ENCODE peak calls at places on chromosome 13, in seven cellular contexts. C is breast epithelium; V is PC-9; R is naive thymus-derived CD4-positive, alpha-beta T cell; B is tibial nerve; X is upper lobe of right lung; Z is pancreas. U is an unnamed sample. For H3K4me1, the result is how much of the 10 kb centered on the place peaks cover.

GRCh38 chr13:111398715-111399299 is 78.4 kb downstream of the TEX29 start:
- DNase-seq in C (no peak), V (no peak), R (no peak), B (no peak), X (no peak), Z (no peak), U (no peak)

GRCh38 chr13:100721885-100722512 is 47.4 kb upstream of the TMTC4 start:
- DNase-seq in C (no peak), V (no peak), R (peak), B (no peak), X (no peak), Z (no peak), U (peak)

GRCh38 chr13:21078501-21078900 is 17.1 kb upstream of the LATS2 start:
- DNase-seq in C (no peak), V (no peak), R (no peak), B (no peak), X (no peak), Z (no peak), U (no peak)

GRCh38 chr13:113448885-113449692 is 4.2 kb downstream of the ADPRHL1 start:
- DNase-seq in C (peak), V (peak), R (no peak), B (no peak), X (peak), Z (peak), U (peak)

GRCh38 chr13:24688111-24688510 is 7.9 kb downstream of the ATP12A start:
- DNase-seq in C (no peak), V (no peak), R (no peak), B (no peak), X (no peak), Z (no peak), U (no peak)

GRCh38 chr13:67369895-67370660 is 139.9 kb upstream of the PCDH9 start:
- DNase-seq in C (no peak), V (no peak), R (no peak), B (no peak), X (no peak), Z (no peak), U (no peak)

GRCh38 chr13:24500977-24501376 is 11.6 kb downstream of the PARP4 start:
- DNase-seq in C (no peak), V (no peak), R (no peak), B (no peak), X (no peak), Z (no peak), U (no peak)

GRCh38 chr13:80235559-80236296 is 105.2 kb downstream of the SPRY2 start:
- DNase-seq in C (no peak), V (peak), R (no peak), B (no peak), X (no peak), Z (no peak), U (no peak)

GRCh38 chr13:100235311-100235901 is 146.5 kb downstream of the PCCA start:
- DNase-seq in C (no peak), V (peak), R (peak), B (no peak), X (no peak), Z (no peak), U (peak)

GRCh38 chr13:91693466-91693865 is 295.0 kb downstream of the GPC5 start:
- DNase-seq in C (no peak), V (no peak), R (no peak), B (no peak), X (no peak), Z (no peak), U (no peak)

GRCh38 chr13:74250738-74251190 is 116.6 kb upstream of the KLF12 start:
- DNase-seq in C (no peak), V (no peak), R (no peak), B (no peak), X (no peak), Z (no peak), U (no peak)

GRCh38 chr13:28865312-28865711 is 45.2 kb downstream of the MTUS2 start:
- DNase-seq in C (no peak), V (no peak), R (no peak), B (no peak), X (no peak), Z (no peak), U (no peak)

GRCh38 chr13:89966524-89966923 is 1381.0 kb upstream of the MIR17HG start:
- DNase-seq in C (no peak), V (no peak), R (no peak), B (no peak), X (no peak), Z (no peak), U (no peak)

GRCh38 chr13:32041429-32041828 is 9.9 kb downstream of the FRY start:
- DNase-seq in C (no peak), V (no peak), R (no peak), B (no peak), X (no peak), Z (no peak), U (no peak)

GRCh38 chr13:96492758-96493157 is 402.9 kb downstream of the HS6ST3 start:
- DNase-seq in C (no peak), V (no peak), R (no peak), B (no peak), X (no peak), Z (no peak), U (no peak)

GRCh38 chr13:46630419-46631183 is 77.6 kb downstream of the LRCH1 start:
- DNase-seq in C (no peak), V (no peak), R (no peak), B (no peak), X (no peak), Z (no peak), U (no peak)

GRCh38 chr13:37914781-37915391 is 45.3 kb upstream of the TRPC4 start:
- DNase-seq in C (no peak), V (no peak), R (no peak), B (no peak), X (no peak), Z (no peak), U (no peak)

GRCh38 chr13:30364133-30364532 is 56.8 kb upstream of the KATNAL1 start:
- DNase-seq in C (no peak), V (no peak), R (no peak), B (no peak), X (no peak), Z (no peak), U (no peak)
- H3K4me1 ChIP-seq in C (under half), V (under half), R (under half), B (under half), X (under half), Z (under half), U (under half)

GRCh38 chr13:49580980-49581680 is 4.2 kb downstream of the RCBTB1 start:
- DNase-seq in C (no peak), V (no peak), R (no peak), B (no peak), X (no peak), Z (no peak), U (no peak)
- H3K4me1 ChIP-seq in C (under half), V (under half), R (under half), B (under half), X (under half), Z (under half), U (under half)

DNA sequence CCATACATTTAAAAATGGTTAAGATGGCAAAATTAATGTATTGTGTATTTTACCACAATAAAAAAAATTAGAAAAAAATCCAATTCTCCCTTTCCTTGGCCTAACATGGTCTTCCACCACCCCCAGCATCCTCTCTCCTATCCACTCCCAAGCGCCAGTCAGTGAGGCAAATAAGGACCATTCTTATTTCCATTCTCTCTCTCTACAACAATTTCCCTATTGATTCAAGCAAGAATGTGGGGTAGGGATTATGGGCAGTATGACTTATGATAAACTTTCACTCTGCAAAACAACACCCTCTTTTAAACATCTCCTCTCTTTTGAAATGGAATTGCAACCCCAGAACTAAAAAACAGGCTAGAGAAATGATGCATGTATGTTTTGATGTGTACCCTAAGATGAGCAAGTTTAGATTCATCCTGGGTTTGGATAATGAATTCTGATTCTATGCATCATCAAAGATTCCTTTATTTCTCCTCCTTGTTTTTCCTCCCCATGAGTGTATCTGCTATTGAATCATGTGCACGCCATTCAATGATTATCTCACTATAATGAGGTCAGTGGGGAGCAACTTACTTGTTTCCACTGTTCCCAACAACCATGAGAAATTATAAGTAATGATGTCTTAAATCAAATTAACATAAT is 3.5 kb downstream of the STARD13 start:
- DNase-seq in C (no peak), V (no peak), R (no peak), B (no peak), X (no peak), Z (no peak), U (no peak)
- H3K4me1 ChIP-seq in C (under half), V (half or more), R (under half), B (under half), X (half or more), Z (under half), U (under half)

DNA sequence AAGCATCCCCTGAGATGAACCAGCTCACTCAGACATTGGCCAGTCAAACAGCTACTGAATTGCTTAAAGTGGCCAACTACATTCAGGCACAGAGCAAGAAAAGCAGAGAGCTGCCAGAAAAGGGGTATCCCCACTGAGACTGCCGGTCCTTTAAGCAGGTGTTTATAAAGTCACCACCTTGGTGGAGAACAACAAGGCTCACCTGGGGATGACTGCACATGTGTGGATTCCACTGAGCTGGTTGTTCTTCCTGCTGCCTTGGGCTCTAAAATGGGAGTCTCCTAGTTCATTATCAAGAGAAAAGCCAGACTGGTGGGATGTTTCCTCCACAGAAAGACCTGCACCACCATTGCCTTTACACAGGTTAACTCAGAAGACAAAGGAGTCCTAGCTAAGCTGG is 51.8 kb upstream of the IPO5 start:
- DNase-seq in C (no peak), V (no peak), R (no peak), B (no peak), X (no peak), Z (no peak), U (no peak)
- H3K4me1 ChIP-seq in C (under half), V (under half), R (under half), B (under half), X (under half), Z (under half), U (under half)

DNA sequence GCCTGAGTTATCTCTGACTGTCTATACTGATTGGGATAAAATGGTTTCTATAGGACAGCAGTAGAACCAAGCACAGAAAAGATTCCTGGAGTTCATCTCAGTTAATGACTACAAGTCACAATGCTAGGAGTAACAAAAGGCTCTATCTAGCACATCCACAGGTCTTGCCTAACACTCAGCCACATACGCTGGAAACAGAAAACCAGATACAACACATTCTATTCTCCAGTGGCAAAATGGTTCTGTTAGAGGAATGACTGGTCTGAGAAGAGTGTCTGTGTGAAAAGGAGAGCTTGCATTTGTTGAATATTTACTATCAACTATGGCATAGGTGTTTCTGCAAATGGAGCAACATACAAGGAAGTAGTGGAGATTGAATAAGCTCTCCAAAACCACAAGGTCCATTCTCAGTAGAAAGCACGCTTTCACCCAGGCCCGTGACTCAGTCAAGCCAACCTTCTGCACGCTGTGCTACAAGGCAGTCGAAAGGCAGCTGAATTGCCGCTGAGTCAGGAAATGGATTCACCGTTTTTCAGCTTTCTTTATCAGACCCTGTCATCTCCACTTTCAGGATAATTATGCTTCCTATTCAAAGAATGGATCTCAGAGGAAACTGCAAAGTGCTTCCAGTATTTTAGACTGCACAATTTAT is 761.4 kb downstream of the EFNB2 start:
- DNase-seq in C (no peak), V (peak), R (no peak), B (no peak), X (no peak), Z (no peak), U (no peak)
- H3K4me1 ChIP-seq in C (under half), V (under half), R (under half), B (under half), X (under half), Z (under half), U (under half)

GRCh38 chr13:41494202-41494601 is 36.9 kb downstream of the RGCC start:
- DNase-seq in C (no peak), V (no peak), R (no peak), B (no peak), X (no peak), Z (no peak), U (no peak)
- H3K4me1 ChIP-seq in C (under half), V (under half), R (under half), B (under half), X (under half), Z (under half), U (under half)

DNA sequence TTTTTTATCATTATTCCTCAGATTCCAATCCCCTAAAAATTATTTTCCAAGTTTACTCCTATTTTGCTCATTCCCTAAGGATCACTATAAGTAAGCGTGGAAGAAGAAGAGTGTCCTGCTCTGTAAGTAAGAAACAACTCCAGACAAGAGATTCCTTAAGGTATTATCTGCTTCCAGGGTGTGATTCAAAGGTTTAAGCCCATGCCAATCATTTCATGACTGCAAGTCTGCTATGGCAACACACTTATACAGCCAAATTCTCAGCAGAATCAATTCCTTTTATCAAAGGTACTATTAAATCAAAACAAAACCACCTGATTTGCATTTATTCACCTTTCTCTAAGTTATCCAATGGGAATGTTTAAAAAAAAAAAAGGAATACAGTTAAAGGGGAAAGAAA is 43.7 kb downstream of the FOXO1 start:
- DNase-seq in C (no peak), V (no peak), R (no peak), B (no peak), X (no peak), Z (no peak), U (no peak)
- H3K4me1 ChIP-seq in C (under half), V (under half), R (under half), B (under half), X (under half), Z (under half), U (under half)

GRCh38 chr13:109874444-109874920 is 88.1 kb upstream of the IRS2 start:
- DNase-seq in C (no peak), V (peak), R (no peak), B (no peak), X (no peak), Z (no peak), U (no peak)

GRCh38 chr13:109874921-109875454 is 88.6 kb upstream of the IRS2 start:
- DNase-seq in C (no peak), V (peak), R (no peak), B (no peak), X (no peak), Z (no peak), U (no peak)

GRCh38 chr13:109872864-109873263 is 86.5 kb upstream of the IRS2 start:
- DNase-seq in C (no peak), V (no peak), R (no peak), B (no peak), X (no peak), Z (no peak), U (no peak)

GRCh38 chr13:109875746-109876145 is 89.4 kb upstream of the IRS2 start:
- DNase-seq in C (no peak), V (no peak), R (no peak), B (no peak), X (no peak), Z (no peak), U (no peak)

GRCh38 chr13:109873351-109874123 is 87.2 kb upstream of the IRS2 start:
- DNase-seq in C (no peak), V (no peak), R (no peak), B (no peak), X (no peak), Z (no peak), U (no peak)
- H3K4me1 ChIP-seq in C (under half), V (half or more), R (under half), B (under half), X (under half), Z (under half), U (under half)

DNA sequence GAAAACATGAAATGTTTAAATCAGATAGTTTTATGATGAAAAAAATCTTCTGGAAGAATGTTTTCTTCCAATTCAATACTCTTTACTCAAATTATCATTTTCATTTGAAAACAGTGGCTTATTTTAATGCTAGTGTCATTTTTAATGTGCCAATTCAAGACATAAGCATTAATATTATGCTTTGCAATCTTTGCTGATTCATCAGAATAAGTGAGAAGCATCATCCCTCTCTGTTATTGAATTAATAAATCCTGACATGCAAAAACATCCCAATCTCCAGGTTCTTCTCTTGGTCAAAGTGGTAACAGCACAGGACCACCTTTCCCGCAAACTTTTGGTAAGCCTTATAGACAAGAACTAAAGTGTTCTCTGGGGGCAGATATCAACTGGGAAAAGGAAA is 3.8 kb downstream of the INTS6 start:
- DNase-seq in C (no peak), V (no peak), R (no peak), B (no peak), X (no peak), Z (no peak), U (no peak)
- H3K4me1 ChIP-seq in C (under half), V (under half), R (under half), B (under half), X (under half), Z (under half), U (under half)